ENCODE peak calls at places on chromosomes 6 and 20, in five cellular contexts. A is EH; Y is activated T-helper 2 cell treated with anti-CD3 and anti-CD28 coated beads, Interferon-gamma antibody, Interleukin-2, Interleukin-4, amounts not matched to agents 10 μg/mL and 5 μg/mL and 100 μg/mL, durations not matched to agents 14 hours and 24 hours and 36 hours; C is mammary epithelial cell; H is stomach. Z is an unnamed sample.

GRCh38 chr6:166707045-166707444 is 80.0 kb upstream of the RPS6KA2 start:
- DNase-seq in A (peak; percentile 20), Y (no peak), C (no peak), H (peak; percentile 68), Z (peak; percentile 32)

GRCh38 chr6:10418361-10418861 is 3.5 kb upstream of the TFAP2A start:
- DNase-seq in A (no peak), Y (no peak), C (peak; percentile 55), H (no peak), Z (no peak)

GRCh38 chr6:116406678-116407345 is 36.1 kb downstream of the DSE start:
- DNase-seq in A (peak; percentile 71), Y (no peak), C (no peak), H (no peak), Z (no peak)

GRCh38 chr6:69880570-69880969 is 14.2 kb downstream of the COL19A1 start:
- DNase-seq in A (no peak), Y (no peak), C (no peak), H (no peak), Z (no peak)

GRCh38 chr6:36906539-36906938 is 20.8 kb downstream of the C6orf89 start:
- DNase-seq in A (no peak), Y (no peak), C (no peak), H (peak; percentile 87), Z (peak; percentile 45)

GRCh38 chr6:96391776-96392175 is 129.8 kb upstream of the UFL1 start:
- DNase-seq in A (no peak), Y (no peak), C (no peak), H (peak; percentile 44), Z (peak; percentile 32)

GRCh38 chr6:36848658-36849441 is 9.6 kb upstream of the CPNE5 start:
- DNase-seq in A (peak; percentile 9), Y (no peak), C (peak; percentile 27), H (peak; percentile 80), Z (peak; percentile 49)

GRCh38 chr20:10553326-10553984 is 118.3 kb downstream of the SLX4IP start:
- DNase-seq in A (peak; percentile 82), Y (no peak), C (peak; percentile 69), H (peak; percentile 72), Z (peak; percentile 77)

GRCh38 chr6:27149140-27149539 is 98.4 kb upstream of the PRSS16 start:
- DNase-seq in A (no peak), Y (no peak), C (no peak), H (no peak), Z (no peak)

GRCh38 chr6:159973951-159974350 is 5.1 kb downstream of the IGF2R start:
- DNase-seq in A (peak; percentile 74), Y (no peak), C (peak; percentile 79), H (no peak), Z (peak; percentile 84)

GRCh38 chr6:152984387-152984872 is 1.6 kb upstream of the FBXO5 start:
- DNase-seq in A (no peak), Y (no peak), C (no peak), H (no peak), Z (no peak)

GRCh38 chr6:26561533-26562466 is 23.6 kb downstream of the HMGN4 start:
- DNase-seq in A (no peak), Y (no peak), C (no peak), H (no peak), Z (no peak)

GRCh38 chr6:108203189-108204119 is 37.6 kb downstream of the NR2E1 start:
- DNase-seq in A (no peak), Y (no peak), C (no peak), H (no peak), Z (peak; percentile 54)

GRCh38 chr6:45491874-45492273 is 114.1 kb upstream of the SUPT3H start:
- DNase-seq in A (no peak), Y (no peak), C (no peak), H (no peak), Z (no peak)

GRCh38 chr6:83518946-83519489 is 6.7 kb downstream of the PRSS35 start:
- DNase-seq in A (peak; percentile 42), Y (no peak), C (no peak), H (no peak), Z (no peak)

GRCh38 chr6:22025468-22026159 is 271.2 kb downstream of the PRL start:
- DNase-seq in A (peak; percentile 66), Y (peak; percentile 13), C (peak; percentile 46), H (no peak), Z (peak; percentile 89)